ENCODE peak calls at places on chromosomes 5 and 9, in six cellular contexts. N, V, J, L, A and H are unnamed samples.

GRCh38 chr5:109328626-109329025 is 81.1 kb downstream of the PJA2 start:
- DNase-seq in N (no peak), A (no peak), J (peak), L (no peak), V (no peak), H (no peak)

GRCh38 chr5:54611290-54611951 is 93.9 kb downstream of the SNX18 start:
- DNase-seq in L (no peak), J (peak), A (no peak), V (no peak), N (no peak), H (no peak)

GRCh38 chr5:173793677-173794570 is 94.2 kb upstream of the CPEB4 start:
- DNase-seq in L (peak), A (no peak), N (no peak), V (no peak), J (no peak), H (no peak)

GRCh38 chr5:37891832-37892231 is 52.0 kb upstream of the GDNF start:
- DNase-seq in V (no peak), A (no peak), L (no peak), N (no peak), J (no peak), H (no peak)

GRCh38 chr9:124551472-124552339 is 44.5 kb upstream of the NR5A1 start:
- DNase-seq in A (peak), V (peak), L (peak), J (peak), N (no peak), H (no peak)

GRCh38 chr9:107548298-107549142 is 59.0 kb upstream of the KLF4 start:
- DNase-seq in J (peak), L (peak), A (no peak), V (no peak), N (no peak), H (peak)

GRCh38 chr5:142894749-142895148 is 124.6 kb downstream of the ARHGAP26 start:
- DNase-seq in J (peak), A (no peak), V (no peak), N (no peak), L (no peak), H (no peak)

GRCh38 chr9:38422555-38423245 is 1.6 kb downstream of the IGFBPL1 start:
- DNase-seq in A (peak), V (no peak), L (no peak), N (no peak), J (no peak), H (no peak)

GRCh38 chr9:79977510-79978197 is 405.9 kb downstream of the TLE4 start:
- DNase-seq in L (no peak), N (no peak), A (no peak), V (no peak), J (no peak), H (no peak)

GRCh38 chr5:113520429-113520828 is 6.9 kb downstream of the YTHDC2 start:
- DNase-seq in V (no peak), L (no peak), N (no peak), A (no peak), J (peak), H (no peak)

GRCh38 chr5:142439208-142439607 is 114.4 kb upstream of the SPRY4 start:
- DNase-seq in J (peak), A (no peak), N (no peak), V (no peak), L (no peak), H (no peak)

GRCh38 chr5:9297171-9297570 is 248.7 kb downstream of the SEMA5A start:
- DNase-seq in L (no peak), J (no peak), N (no peak), A (no peak), V (no peak), H (no peak)